ENCODE peak calls at places on chromosomes 2 and 18, in six cellular contexts. R is astrocyte of the hippocampus, T is RPMI7951, S is T-cell, X is AG08395, N is KBM-7. P is an unnamed sample.
A peak's percentile ranks its signal among the peaks of the same experiment; 100 is the strongest.

GRCh38 chr2:54655051-54655809 is 68.2 kb upstream of the EML6 start:
- DNase-seq in R (no peak), T (no peak), S (no peak), X (no peak), N (no peak), P (no peak)

GRCh38 chr2:188292446-188293239 is 969 bp downstream of the GULP1 start:
- DNase-seq in R (peak; percentile 89), T (peak; percentile 93), S (no peak), X (peak; percentile 59), N (peak; percentile 28), P (no peak)

GRCh38 chr2:195561205-195562032 is 95.6 kb upstream of the SLC39A10 start:
- DNase-seq in R (peak; percentile 44), T (peak; percentile 95), S (no peak), X (peak; percentile 75), N (peak; percentile 25), P (no peak)

GRCh38 chr2:181234429-181235410 is 222.5 kb upstream of the ITGA4 start:
- DNase-seq in R (no peak), T (no peak), S (no peak), X (no peak), N (no peak), P (no peak)

GRCh38 chr2:86790828-86791561 is at the start of gene CD8A:
- DNase-seq in R (peak; percentile 29), T (peak; percentile 32), S (peak; percentile 67), X (peak; percentile 43), N (no peak), P (no peak)

GRCh38 chr2:10269711-10270610 is 32.7 kb upstream of the HPCAL1 start:
- DNase-seq in R (no peak), T (no peak), S (no peak), X (no peak), N (no peak), P (no peak)

GRCh38 chr2:196170202-196170680 is 1.1 kb downstream of the STK17B start:
- DNase-seq in R (peak; percentile 73), T (peak; percentile 63), S (peak; percentile 61), X (no peak), N (peak; percentile 73), P (no peak)

GRCh38 chr18:76911440-76911839 is 89.1 kb downstream of the ZNF236 start:
- DNase-seq in R (no peak), T (no peak), S (no peak), X (no peak), N (no peak), P (no peak)

GRCh38 chr2:72082021-72082739 is 65.5 kb downstream of the CYP26B1 start:
- DNase-seq in R (no peak), T (peak; percentile 80), S (no peak), X (peak; percentile 29), N (no peak), P (no peak)

GRCh38 chr18:49697757-49698595 is 115.4 kb downstream of the ACAA2 start:
- DNase-seq in R (peak; percentile 75), T (no peak), S (no peak), X (peak; percentile 80), N (no peak), P (no peak)

GRCh38 chr2:209808521-209808920 is 36.9 kb downstream of the UNC80 start:
- DNase-seq in R (no peak), T (no peak), S (no peak), X (no peak), N (no peak), P (no peak)

GRCh38 chr2:132797551-132797950 is 127.5 kb upstream of the LYPD1 start:
- DNase-seq in R (peak; percentile 63), T (peak; percentile 44), S (no peak), X (peak; percentile 73), N (no peak), P (no peak)

GRCh38 chr18:73959341-73959740 is 188.3 kb downstream of the FBXO15 start:
- DNase-seq in R (no peak), T (peak; percentile 57), S (no peak), X (no peak), N (no peak), P (no peak)

GRCh38 chr2:234632527-234633391 is 135.9 kb upstream of the ARL4C start:
- DNase-seq in R (peak; percentile 57), T (peak; percentile 98), S (no peak), X (peak; percentile 55), N (no peak), P (no peak)

GRCh38 chr2:57696016-57696415 is 350.6 kb upstream of the VRK2 start:
- DNase-seq in R (peak; percentile 75), T (peak; percentile 50), S (no peak), X (no peak), N (no peak), P (no peak)

GRCh38 chr18:55586841-55587240 is 1.2 kb downstream of the TCF4 start:
- DNase-seq in R (peak; percentile 71), T (peak; percentile 42), S (no peak), X (peak; percentile 33), N (no peak), P (no peak)

GRCh38 chr2:32926708-32927084 is 20.1 kb upstream of the LTBP1 start:
- DNase-seq in R (peak; percentile 45), T (peak; percentile 28), S (no peak), X (no peak), N (no peak), P (no peak)

GRCh38 chr2:20962939-20963543 is 80.8 kb downstream of the APOB start:
- DNase-seq in R (peak; percentile 78), T (peak; percentile 42), S (peak; percentile 48), X (peak; percentile 71), N (peak; percentile 79), P (peak; percentile 54)

GRCh38 chr2:179106342-179107178 is 56.6 kb upstream of the CCDC141 start:
- DNase-seq in R (peak; percentile 97), T (peak; percentile 96), S (no peak), X (peak; percentile 58), N (no peak), P (no peak)

GRCh38 chr2:147358375-147358774 is 486.5 kb upstream of the ACVR2A start:
- DNase-seq in R (no peak), T (no peak), S (no peak), X (no peak), N (no peak), P (no peak)

GRCh38 chr18:67402543-67402942 is 114.0 kb downstream of the DSEL start:
- DNase-seq in R (peak; percentile 65), T (peak; percentile 37), S (no peak), X (peak; percentile 57), N (no peak), P (no peak)

GRCh38 chr2:45728458-45728942 is 77.0 kb downstream of the PRKCE start:
- DNase-seq in R (no peak), T (no peak), S (no peak), X (no peak), N (no peak), P (peak; percentile 56)

GRCh38 chr2:28975671-28976070 is 5.4 kb upstream of the TOGARAM2 start:
- DNase-seq in R (no peak), T (no peak), S (no peak), X (no peak), N (no peak), P (no peak)

GRCh38 chr2:50491541-50492114 is 540.3 kb downstream of the NRXN1 start:
- DNase-seq in R (peak; percentile 55), T (peak; percentile 27), S (no peak), X (peak; percentile 28), N (peak; percentile 15), P (peak; percentile 9)

GRCh38 chr2:190696792-190697398 is 48.0 kb downstream of the NAB1 start:
- DNase-seq in R (peak; percentile 38), T (no peak), S (no peak), X (no peak), N (no peak), P (no peak)

GRCh38 chr2:16383411-16383810 is 282.2 kb downstream of the CYRIA start:
- DNase-seq in R (no peak), T (no peak), S (no peak), X (no peak), N (no peak), P (no peak)

GRCh38 chr2:216519154-216519762 is 20.6 kb downstream of the RPL37A start:
- DNase-seq in R (peak; percentile 91), T (peak; percentile 77), S (peak; percentile 34), X (peak; percentile 75), N (peak; percentile 85), P (peak; percentile 28)

GRCh38 chr18:11902522-11903292 is 5.4 kb downstream of the MPPE1 start:
- DNase-seq in R (peak; percentile 35), T (no peak), S (no peak), X (no peak), N (no peak), P (no peak)

GRCh38 chr2:67389788-67390187 is 7.3 kb upstream of the ETAA1 start:
- DNase-seq in R (no peak), T (no peak), S (no peak), X (no peak), N (no peak), P (no peak)

GRCh38 chr2:111117666-111118454 is 2.9 kb upstream of the BCL2L11 start:
- DNase-seq in R (peak; percentile 81), T (peak; percentile 87), S (no peak), X (peak; percentile 10), N (no peak), P (no peak)

GRCh38 chr2:216829533-216829932 is 30.3 kb downstream of the TNP1 start:
- DNase-seq in R (peak; percentile 84), T (peak; percentile 33), S (no peak), X (peak; percentile 71), N (no peak), P (no peak)

GRCh38 chr2:69915050-69915945 is at the start of gene MXD1:
- DNase-seq in R (peak; percentile 41), T (no peak), S (no peak), X (no peak), N (peak; percentile 27), P (no peak)

GRCh38 chr18:59570101-59570875 is 126.9 kb downstream of the CCBE1 start:
- DNase-seq in R (no peak), T (no peak), S (no peak), X (no peak), N (no peak), P (no peak)

GRCh38 chr2:32484907-32485306 is 128.1 kb downstream of the BIRC6 start:
- DNase-seq in R (peak; percentile 64), T (peak; percentile 92), S (no peak), X (peak; percentile 88), N (peak; percentile 75), P (no peak)

GRCh38 chr2:213150315-213150951 is 979 bp downstream of the IKZF2 start:
- DNase-seq in R (peak; percentile 41), T (peak; percentile 15), S (no peak), X (no peak), N (peak; percentile 56), P (peak; percentile 4)

GRCh38 chr2:241063093-241063551 is 39.0 kb downstream of the MTERF4 start:
- DNase-seq in R (no peak), T (no peak), S (no peak), X (no peak), N (no peak), P (no peak)

GRCh38 chr2:182324665-182325064 is 102.2 kb downstream of the PDE1A start:
- DNase-seq in R (peak; percentile 52), T (no peak), S (no peak), X (no peak), N (no peak), P (no peak)

GRCh38 chr18:55509631-55510372 is 78.2 kb downstream of the TCF4 start:
- DNase-seq in R (peak; percentile 73), T (peak; percentile 89), S (no peak), X (peak; percentile 40), N (no peak), P (peak; percentile 9)

GRCh38 chr2:37721219-37721600 is 49.8 kb upstream of the CDC42EP3 start:
- DNase-seq in R (no peak), T (no peak), S (no peak), X (peak; percentile 45), N (no peak), P (no peak)

P was measured in GM19239.